ENCODE peak calls at places on chromosomes 7 and 10, in ten cellular contexts. One of them, this sample, is unnamed.

GRCh38 chr7:132199626-132200025 is 376.6 kb downstream of the PLXNA4 start:
- DNase-seq in colonic mucosa: no peak
- DNase-seq in activated CD4-positive, CD25-positive, alpha-beta regulatory T cell: no peak
- DNase-seq in sigmoid colon: no peak
- DNase-seq in choroid plexus epithelial cell: no peak
- DNase-seq in stimulated activated naive B cell treated with anti-CD40 and anti-IgM and Interleukin-4, amounts not matched to agents 10 μg/mL and 1 μg/mL and 100 μg/mL, for 72 hours: no peak
- DNase-seq in retina: no peak
- DNase-seq in GM23248: no peak
- DNase-seq in stimulated activated CD4-positive, alpha-beta T cell treated with anti-CD3 and anti-CD28 coated beads, Interleukin-4, amount 100 ng/mL, for 1 hour: no peak
- DNase-seq in left cardiac atrium: no peak
- DNase-seq in this sample: no peak

GRCh38 chr10:80964179-80964578 is 426.5 kb downstream of the SH2D4B start:
- DNase-seq in colonic mucosa: no peak
- DNase-seq in activated CD4-positive, CD25-positive, alpha-beta regulatory T cell: no peak
- DNase-seq in sigmoid colon: no peak
- DNase-seq in choroid plexus epithelial cell: no peak
- DNase-seq in stimulated activated naive B cell treated with anti-CD40 and anti-IgM and Interleukin-4, amounts not matched to agents 10 μg/mL and 1 μg/mL and 100 μg/mL, for 72 hours: no peak
- DNase-seq in retina: no peak
- DNase-seq in GM23248: no peak
- DNase-seq in stimulated activated CD4-positive, alpha-beta T cell treated with anti-CD3 and anti-CD28 coated beads, Interleukin-4, amount 100 ng/mL, for 1 hour: no peak
- DNase-seq in left cardiac atrium: no peak
- DNase-seq in this sample: no peak

GRCh38 chr10:131574707-131575430 is 263.3 kb upstream of the TCERG1L start:
- DNase-seq in colonic mucosa: peak; percentile 6
- DNase-seq in activated CD4-positive, CD25-positive, alpha-beta regulatory T cell: no peak
- DNase-seq in sigmoid colon: no peak
- DNase-seq in choroid plexus epithelial cell: no peak
- DNase-seq in stimulated activated naive B cell treated with anti-CD40 and anti-IgM and Interleukin-4, amounts not matched to agents 10 μg/mL and 1 μg/mL and 100 μg/mL, for 72 hours: no peak
- DNase-seq in retina: no peak
- DNase-seq in GM23248: no peak
- DNase-seq in stimulated activated CD4-positive, alpha-beta T cell treated with anti-CD3 and anti-CD28 coated beads, Interleukin-4, amount 100 ng/mL, for 1 hour: no peak
- DNase-seq in left cardiac atrium: no peak
- DNase-seq in this sample: no peak

GRCh38 chr7:84614821-84615506 is 420.4 kb upstream of the SEMA3A start:
- DNase-seq in colonic mucosa: no peak
- DNase-seq in activated CD4-positive, CD25-positive, alpha-beta regulatory T cell: no peak
- DNase-seq in sigmoid colon: no peak
- DNase-seq in choroid plexus epithelial cell: peak; percentile 53
- DNase-seq in stimulated activated naive B cell treated with anti-CD40 and anti-IgM and Interleukin-4, amounts not matched to agents 10 μg/mL and 1 μg/mL and 100 μg/mL, for 72 hours: no peak
- DNase-seq in retina: no peak
- DNase-seq in GM23248: peak; percentile 10
- DNase-seq in stimulated activated CD4-positive, alpha-beta T cell treated with anti-CD3 and anti-CD28 coated beads, Interleukin-4, amount 100 ng/mL, for 1 hour: no peak
- DNase-seq in left cardiac atrium: no peak
- DNase-seq in this sample: no peak

GRCh38 chr7:122055072-122055471 is 89.0 kb downstream of the AASS start:
- DNase-seq in colonic mucosa: no peak
- DNase-seq in activated CD4-positive, CD25-positive, alpha-beta regulatory T cell: no peak
- DNase-seq in sigmoid colon: no peak
- DNase-seq in choroid plexus epithelial cell: no peak
- DNase-seq in stimulated activated naive B cell treated with anti-CD40 and anti-IgM and Interleukin-4, amounts not matched to agents 10 μg/mL and 1 μg/mL and 100 μg/mL, for 72 hours: no peak
- DNase-seq in retina: no peak
- DNase-seq in GM23248: no peak
- DNase-seq in stimulated activated CD4-positive, alpha-beta T cell treated with anti-CD3 and anti-CD28 coated beads, Interleukin-4, amount 100 ng/mL, for 1 hour: no peak
- DNase-seq in left cardiac atrium: no peak
- DNase-seq in this sample: no peak

GRCh38 chr7:143240323-143241168 is 18.7 kb downstream of the TAS2R40 start:
- DNase-seq in colonic mucosa: peak; percentile 78
- DNase-seq in activated CD4-positive, CD25-positive, alpha-beta regulatory T cell: peak; percentile 13
- DNase-seq in sigmoid colon: peak; percentile 77
- DNase-seq in choroid plexus epithelial cell: peak; percentile 95
- DNase-seq in stimulated activated naive B cell treated with anti-CD40 and anti-IgM and Interleukin-4, amounts not matched to agents 10 μg/mL and 1 μg/mL and 100 μg/mL, for 72 hours: peak; percentile 39
- DNase-seq in retina: peak; percentile 69
- DNase-seq in GM23248: peak; percentile 86
- DNase-seq in stimulated activated CD4-positive, alpha-beta T cell treated with anti-CD3 and anti-CD28 coated beads, Interleukin-4, amount 100 ng/mL, for 1 hour: peak; percentile 61
- DNase-seq in left cardiac atrium: peak; percentile 65
- DNase-seq in this sample: peak; percentile 63

GRCh38 chr7:25894002-25894901 is 257.7 kb upstream of the NFE2L3 start:
- DNase-seq in colonic mucosa: peak; percentile 58
- DNase-seq in activated CD4-positive, CD25-positive, alpha-beta regulatory T cell: no peak
- DNase-seq in sigmoid colon: no peak
- DNase-seq in choroid plexus epithelial cell: peak; percentile 5
- DNase-seq in stimulated activated naive B cell treated with anti-CD40 and anti-IgM and Interleukin-4, amounts not matched to agents 10 μg/mL and 1 μg/mL and 100 μg/mL, for 72 hours: no peak
- DNase-seq in retina: no peak
- DNase-seq in GM23248: peak; percentile 11
- DNase-seq in stimulated activated CD4-positive, alpha-beta T cell treated with anti-CD3 and anti-CD28 coated beads, Interleukin-4, amount 100 ng/mL, for 1 hour: peak; percentile 13
- DNase-seq in left cardiac atrium: no peak
- DNase-seq in this sample: no peak

GRCh38 chr7:66167773-66168367 is 37.3 kb upstream of the TPST1 start:
- DNase-seq in colonic mucosa: no peak
- DNase-seq in activated CD4-positive, CD25-positive, alpha-beta regulatory T cell: no peak
- DNase-seq in sigmoid colon: no peak
- DNase-seq in choroid plexus epithelial cell: peak; percentile 84
- DNase-seq in stimulated activated naive B cell treated with anti-CD40 and anti-IgM and Interleukin-4, amounts not matched to agents 10 μg/mL and 1 μg/mL and 100 μg/mL, for 72 hours: no peak
- DNase-seq in retina: no peak
- DNase-seq in GM23248: peak; percentile 82
- DNase-seq in stimulated activated CD4-positive, alpha-beta T cell treated with anti-CD3 and anti-CD28 coated beads, Interleukin-4, amount 100 ng/mL, for 1 hour: no peak
- DNase-seq in left cardiac atrium: no peak
- DNase-seq in this sample: no peak

GRCh38 chr10:47354162-47354561 is 6.0 kb downstream of the RBP3 start:
- DNase-seq in colonic mucosa: no peak
- DNase-seq in activated CD4-positive, CD25-positive, alpha-beta regulatory T cell: no peak
- DNase-seq in sigmoid colon: no peak
- DNase-seq in choroid plexus epithelial cell: peak; percentile 62
- DNase-seq in stimulated activated naive B cell treated with anti-CD40 and anti-IgM and Interleukin-4, amounts not matched to agents 10 μg/mL and 1 μg/mL and 100 μg/mL, for 72 hours: no peak
- DNase-seq in retina: no peak
- DNase-seq in GM23248: peak; percentile 15
- DNase-seq in stimulated activated CD4-positive, alpha-beta T cell treated with anti-CD3 and anti-CD28 coated beads, Interleukin-4, amount 100 ng/mL, for 1 hour: no peak
- DNase-seq in left cardiac atrium: no peak
- DNase-seq in this sample: no peak

GRCh38 chr10:36450385-36450784 is 675.0 kb upstream of the ANKRD30A start:
- DNase-seq in colonic mucosa: no peak
- DNase-seq in activated CD4-positive, CD25-positive, alpha-beta regulatory T cell: no peak
- DNase-seq in sigmoid colon: peak; percentile 65
- DNase-seq in choroid plexus epithelial cell: peak; percentile 71
- DNase-seq in stimulated activated naive B cell treated with anti-CD40 and anti-IgM and Interleukin-4, amounts not matched to agents 10 μg/mL and 1 μg/mL and 100 μg/mL, for 72 hours: no peak
- DNase-seq in retina: no peak
- DNase-seq in GM23248: peak; percentile 75
- DNase-seq in stimulated activated CD4-positive, alpha-beta T cell treated with anti-CD3 and anti-CD28 coated beads, Interleukin-4, amount 100 ng/mL, for 1 hour: no peak
- DNase-seq in left cardiac atrium: peak; percentile 45
- DNase-seq in this sample: no peak

GRCh38 chr7:904847-905246 is 28.5 kb downstream of the GET4 start:
- DNase-seq in colonic mucosa: no peak
- DNase-seq in activated CD4-positive, CD25-positive, alpha-beta regulatory T cell: no peak
- DNase-seq in sigmoid colon: no peak
- DNase-seq in choroid plexus epithelial cell: peak; percentile 26
- DNase-seq in stimulated activated naive B cell treated with anti-CD40 and anti-IgM and Interleukin-4, amounts not matched to agents 10 μg/mL and 1 μg/mL and 100 μg/mL, for 72 hours: no peak
- DNase-seq in retina: no peak
- DNase-seq in GM23248: peak; percentile 64
- DNase-seq in stimulated activated CD4-positive, alpha-beta T cell treated with anti-CD3 and anti-CD28 coated beads, Interleukin-4, amount 100 ng/mL, for 1 hour: no peak
- DNase-seq in left cardiac atrium: peak; percentile 67
- DNase-seq in this sample: no peak

GRCh38 chr7:73742753-73743641 is 4.4 kb upstream of the ABHD11 start:
- DNase-seq in colonic mucosa: peak; percentile 99
- DNase-seq in activated CD4-positive, CD25-positive, alpha-beta regulatory T cell: no peak
- DNase-seq in sigmoid colon: peak; percentile 69
- DNase-seq in choroid plexus epithelial cell: peak; percentile 36
- DNase-seq in stimulated activated naive B cell treated with anti-CD40 and anti-IgM and Interleukin-4, amounts not matched to agents 10 μg/mL and 1 μg/mL and 100 μg/mL, for 72 hours: no peak
- DNase-seq in retina: peak; percentile 91
- DNase-seq in GM23248: no peak
- DNase-seq in stimulated activated CD4-positive, alpha-beta T cell treated with anti-CD3 and anti-CD28 coated beads, Interleukin-4, amount 100 ng/mL, for 1 hour: no peak
- DNase-seq in left cardiac atrium: peak; percentile 48
- DNase-seq in this sample: peak; percentile 87

GRCh38 chr7:82234457-82235049 is 209.0 kb downstream of the CACNA2D1 start:
- DNase-seq in colonic mucosa: no peak
- DNase-seq in activated CD4-positive, CD25-positive, alpha-beta regulatory T cell: no peak
- DNase-seq in sigmoid colon: no peak
- DNase-seq in choroid plexus epithelial cell: peak; percentile 69
- DNase-seq in stimulated activated naive B cell treated with anti-CD40 and anti-IgM and Interleukin-4, amounts not matched to agents 10 μg/mL and 1 μg/mL and 100 μg/mL, for 72 hours: no peak
- DNase-seq in retina: peak; percentile 36
- DNase-seq in GM23248: peak; percentile 72
- DNase-seq in stimulated activated CD4-positive, alpha-beta T cell treated with anti-CD3 and anti-CD28 coated beads, Interleukin-4, amount 100 ng/mL, for 1 hour: no peak
- DNase-seq in left cardiac atrium: no peak
- DNase-seq in this sample: peak; percentile 23

GRCh38 chr10:69225681-69226080 is 5.5 kb downstream of the HKDC1 start:
- DNase-seq in colonic mucosa: no peak
- DNase-seq in activated CD4-positive, CD25-positive, alpha-beta regulatory T cell: no peak
- DNase-seq in sigmoid colon: no peak
- DNase-seq in choroid plexus epithelial cell: no peak
- DNase-seq in stimulated activated naive B cell treated with anti-CD40 and anti-IgM and Interleukin-4, amounts not matched to agents 10 μg/mL and 1 μg/mL and 100 μg/mL, for 72 hours: no peak
- DNase-seq in retina: peak; percentile 42
- DNase-seq in GM23248: no peak
- DNase-seq in stimulated activated CD4-positive, alpha-beta T cell treated with anti-CD3 and anti-CD28 coated beads, Interleukin-4, amount 100 ng/mL, for 1 hour: no peak
- DNase-seq in left cardiac atrium: no peak
- DNase-seq in this sample: no peak

GRCh38 chr10:31591569-31591968 is 272.6 kb downstream of the ZEB1 start:
- DNase-seq in colonic mucosa: no peak
- DNase-seq in activated CD4-positive, CD25-positive, alpha-beta regulatory T cell: no peak
- DNase-seq in sigmoid colon: no peak
- DNase-seq in choroid plexus epithelial cell: no peak
- DNase-seq in stimulated activated naive B cell treated with anti-CD40 and anti-IgM and Interleukin-4, amounts not matched to agents 10 μg/mL and 1 μg/mL and 100 μg/mL, for 72 hours: no peak
- DNase-seq in retina: no peak
- DNase-seq in GM23248: no peak
- DNase-seq in stimulated activated CD4-positive, alpha-beta T cell treated with anti-CD3 and anti-CD28 coated beads, Interleukin-4, amount 100 ng/mL, for 1 hour: no peak
- DNase-seq in left cardiac atrium: no peak
- DNase-seq in this sample: no peak

GRCh38 chr10:95788830-95789229 is 32.9 kb downstream of the ENTPD1 start:
- DNase-seq in colonic mucosa: no peak
- DNase-seq in activated CD4-positive, CD25-positive, alpha-beta regulatory T cell: no peak
- DNase-seq in sigmoid colon: no peak
- DNase-seq in choroid plexus epithelial cell: peak; percentile 91
- DNase-seq in stimulated activated naive B cell treated with anti-CD40 and anti-IgM and Interleukin-4, amounts not matched to agents 10 μg/mL and 1 μg/mL and 100 μg/mL, for 72 hours: no peak
- DNase-seq in retina: no peak
- DNase-seq in GM23248: peak; percentile 65
- DNase-seq in stimulated activated CD4-positive, alpha-beta T cell treated with anti-CD3 and anti-CD28 coated beads, Interleukin-4, amount 100 ng/mL, for 1 hour: no peak
- DNase-seq in left cardiac atrium: no peak
- DNase-seq in this sample: no peak

GRCh38 chr10:125023269-125023668 is 81.3 kb downstream of the ZRANB1 start:
- DNase-seq in colonic mucosa: no peak
- DNase-seq in activated CD4-positive, CD25-positive, alpha-beta regulatory T cell: no peak
- DNase-seq in sigmoid colon: peak; percentile 64
- DNase-seq in choroid plexus epithelial cell: no peak
- DNase-seq in stimulated activated naive B cell treated with anti-CD40 and anti-IgM and Interleukin-4, amounts not matched to agents 10 μg/mL and 1 μg/mL and 100 μg/mL, for 72 hours: no peak
- DNase-seq in retina: peak; percentile 67
- DNase-seq in GM23248: no peak
- DNase-seq in stimulated activated CD4-positive, alpha-beta T cell treated with anti-CD3 and anti-CD28 coated beads, Interleukin-4, amount 100 ng/mL, for 1 hour: no peak
- DNase-seq in left cardiac atrium: no peak
- DNase-seq in this sample: no peak

GRCh38 chr10:28986117-28986792 is 302.6 kb upstream of the LYZL1 start:
- DNase-seq in colonic mucosa: no peak
- DNase-seq in activated CD4-positive, CD25-positive, alpha-beta regulatory T cell: no peak
- DNase-seq in sigmoid colon: no peak
- DNase-seq in choroid plexus epithelial cell: no peak
- DNase-seq in stimulated activated naive B cell treated with anti-CD40 and anti-IgM and Interleukin-4, amounts not matched to agents 10 μg/mL and 1 μg/mL and 100 μg/mL, for 72 hours: no peak
- DNase-seq in retina: peak; percentile 12
- DNase-seq in GM23248: peak; percentile 45
- DNase-seq in stimulated activated CD4-positive, alpha-beta T cell treated with anti-CD3 and anti-CD28 coated beads, Interleukin-4, amount 100 ng/mL, for 1 hour: no peak
- DNase-seq in left cardiac atrium: no peak
- DNase-seq in this sample: no peak

GRCh38 chr7:27101906-27102577 is 441 bp downstream of the HOXA2 start:
- DNase-seq in colonic mucosa: peak; percentile 43
- DNase-seq in activated CD4-positive, CD25-positive, alpha-beta regulatory T cell: no peak
- DNase-seq in sigmoid colon: peak; percentile 74
- DNase-seq in choroid plexus epithelial cell: no peak
- DNase-seq in stimulated activated naive B cell treated with anti-CD40 and anti-IgM and Interleukin-4, amounts not matched to agents 10 μg/mL and 1 μg/mL and 100 μg/mL, for 72 hours: no peak
- DNase-seq in retina: peak; percentile 75
- DNase-seq in GM23248: no peak
- DNase-seq in stimulated activated CD4-positive, alpha-beta T cell treated with anti-CD3 and anti-CD28 coated beads, Interleukin-4, amount 100 ng/mL, for 1 hour: no peak
- DNase-seq in left cardiac atrium: no peak
- DNase-seq in this sample: no peak

GRCh38 chr10:21732067-21732772 is 198.2 kb downstream of the MLLT10 start:
- DNase-seq in colonic mucosa: no peak
- DNase-seq in activated CD4-positive, CD25-positive, alpha-beta regulatory T cell: no peak
- DNase-seq in sigmoid colon: peak; percentile 86
- DNase-seq in choroid plexus epithelial cell: peak; percentile 93
- DNase-seq in stimulated activated naive B cell treated with anti-CD40 and anti-IgM and Interleukin-4, amounts not matched to agents 10 μg/mL and 1 μg/mL and 100 μg/mL, for 72 hours: peak; percentile 25
- DNase-seq in retina: peak; percentile 85
- DNase-seq in GM23248: peak; percentile 81
- DNase-seq in stimulated activated CD4-positive, alpha-beta T cell treated with anti-CD3 and anti-CD28 coated beads, Interleukin-4, amount 100 ng/mL, for 1 hour: peak; percentile 22
- DNase-seq in left cardiac atrium: peak; percentile 74
- DNase-seq in this sample: peak; percentile 75

GRCh38 chr10:102919237-102919959 is 1.3 kb downstream of the CNNM2 start:
- DNase-seq in colonic mucosa: peak; percentile 42
- DNase-seq in activated CD4-positive, CD25-positive, alpha-beta regulatory T cell: no peak
- DNase-seq in sigmoid colon: peak; percentile 66
- DNase-seq in choroid plexus epithelial cell: peak; percentile 16
- DNase-seq in stimulated activated naive B cell treated with anti-CD40 and anti-IgM and Interleukin-4, amounts not matched to agents 10 μg/mL and 1 μg/mL and 100 μg/mL, for 72 hours: no peak
- DNase-seq in retina: peak; percentile 75
- DNase-seq in GM23248: peak; percentile 50
- DNase-seq in stimulated activated CD4-positive, alpha-beta T cell treated with anti-CD3 and anti-CD28 coated beads, Interleukin-4, amount 100 ng/mL, for 1 hour: peak; percentile 9
- DNase-seq in left cardiac atrium: no peak
- DNase-seq in this sample: peak; percentile 21

GRCh38 chr10:32489935-32490334 is 44.0 kb downstream of the CCDC7 start:
- DNase-seq in colonic mucosa: no peak
- DNase-seq in activated CD4-positive, CD25-positive, alpha-beta regulatory T cell: no peak
- DNase-seq in sigmoid colon: no peak
- DNase-seq in choroid plexus epithelial cell: peak; percentile 46
- DNase-seq in stimulated activated naive B cell treated with anti-CD40 and anti-IgM and Interleukin-4, amounts not matched to agents 10 μg/mL and 1 μg/mL and 100 μg/mL, for 72 hours: no peak
- DNase-seq in retina: no peak
- DNase-seq in GM23248: no peak
- DNase-seq in stimulated activated CD4-positive, alpha-beta T cell treated with anti-CD3 and anti-CD28 coated beads, Interleukin-4, amount 100 ng/mL, for 1 hour: no peak
- DNase-seq in left cardiac atrium: no peak
- DNase-seq in this sample: no peak

GRCh38 chr10:90872648-90873020 is 860 bp downstream of the RPP30 start:
- DNase-seq in colonic mucosa: no peak
- DNase-seq in activated CD4-positive, CD25-positive, alpha-beta regulatory T cell: no peak
- DNase-seq in sigmoid colon: no peak
- DNase-seq in choroid plexus epithelial cell: no peak
- DNase-seq in stimulated activated naive B cell treated with anti-CD40 and anti-IgM and Interleukin-4, amounts not matched to agents 10 μg/mL and 1 μg/mL and 100 μg/mL, for 72 hours: no peak
- DNase-seq in retina: no peak
- DNase-seq in GM23248: peak; percentile 41
- DNase-seq in stimulated activated CD4-positive, alpha-beta T cell treated with anti-CD3 and anti-CD28 coated beads, Interleukin-4, amount 100 ng/mL, for 1 hour: no peak
- DNase-seq in left cardiac atrium: no peak
- DNase-seq in this sample: no peak

GRCh38 chr10:119546009-119546408 is 3.5 kb upstream of the RGS10 start:
- DNase-seq in colonic mucosa: no peak
- DNase-seq in activated CD4-positive, CD25-positive, alpha-beta regulatory T cell: no peak
- DNase-seq in sigmoid colon: no peak
- DNase-seq in choroid plexus epithelial cell: no peak
- DNase-seq in stimulated activated naive B cell treated with anti-CD40 and anti-IgM and Interleukin-4, amounts not matched to agents 10 μg/mL and 1 μg/mL and 100 μg/mL, for 72 hours: no peak
- DNase-seq in retina: no peak
- DNase-seq in GM23248: peak; percentile 21
- DNase-seq in stimulated activated CD4-positive, alpha-beta T cell treated with anti-CD3 and anti-CD28 coated beads, Interleukin-4, amount 100 ng/mL, for 1 hour: no peak
- DNase-seq in left cardiac atrium: no peak
- DNase-seq in this sample: no peak

GRCh38 chr10:24518411-24518810 is 205.3 kb downstream of the ARHGAP21 start:
- DNase-seq in colonic mucosa: no peak
- DNase-seq in activated CD4-positive, CD25-positive, alpha-beta regulatory T cell: no peak
- DNase-seq in sigmoid colon: no peak
- DNase-seq in choroid plexus epithelial cell: peak; percentile 7
- DNase-seq in stimulated activated naive B cell treated with anti-CD40 and anti-IgM and Interleukin-4, amounts not matched to agents 10 μg/mL and 1 μg/mL and 100 μg/mL, for 72 hours: no peak
- DNase-seq in retina: no peak
- DNase-seq in GM23248: peak; percentile 26
- DNase-seq in stimulated activated CD4-positive, alpha-beta T cell treated with anti-CD3 and anti-CD28 coated beads, Interleukin-4, amount 100 ng/mL, for 1 hour: no peak
- DNase-seq in left cardiac atrium: no peak
- DNase-seq in this sample: no peak

GRCh38 chr10:79184141-79184625 is 115.4 kb downstream of the ZMIZ1 start:
- DNase-seq in colonic mucosa: peak; percentile 59
- DNase-seq in activated CD4-positive, CD25-positive, alpha-beta regulatory T cell: no peak
- DNase-seq in sigmoid colon: no peak
- DNase-seq in choroid plexus epithelial cell: peak; percentile 68
- DNase-seq in stimulated activated naive B cell treated with anti-CD40 and anti-IgM and Interleukin-4, amounts not matched to agents 10 μg/mL and 1 μg/mL and 100 μg/mL, for 72 hours: no peak
- DNase-seq in retina: no peak
- DNase-seq in GM23248: peak; percentile 94
- DNase-seq in stimulated activated CD4-positive, alpha-beta T cell treated with anti-CD3 and anti-CD28 coated beads, Interleukin-4, amount 100 ng/mL, for 1 hour: no peak
- DNase-seq in left cardiac atrium: no peak
- DNase-seq in this sample: no peak

GRCh38 chr10:14952851-14953451 is 945 bp downstream of the DCLRE1C start:
- DNase-seq in colonic mucosa: no peak
- DNase-seq in activated CD4-positive, CD25-positive, alpha-beta regulatory T cell: no peak
- DNase-seq in sigmoid colon: no peak
- DNase-seq in choroid plexus epithelial cell: peak; percentile 25
- DNase-seq in stimulated activated naive B cell treated with anti-CD40 and anti-IgM and Interleukin-4, amounts not matched to agents 10 μg/mL and 1 μg/mL and 100 μg/mL, for 72 hours: no peak
- DNase-seq in retina: peak; percentile 11
- DNase-seq in GM23248: peak; percentile 41
- DNase-seq in stimulated activated CD4-positive, alpha-beta T cell treated with anti-CD3 and anti-CD28 coated beads, Interleukin-4, amount 100 ng/mL, for 1 hour: no peak
- DNase-seq in left cardiac atrium: no peak
- DNase-seq in this sample: peak; percentile 30

GRCh38 chr10:122181055-122181732 is 89.9 kb upstream of the BTBD16 start:
- DNase-seq in colonic mucosa: no peak
- DNase-seq in activated CD4-positive, CD25-positive, alpha-beta regulatory T cell: no peak
- DNase-seq in sigmoid colon: no peak
- DNase-seq in choroid plexus epithelial cell: peak; percentile 55
- DNase-seq in stimulated activated naive B cell treated with anti-CD40 and anti-IgM and Interleukin-4, amounts not matched to agents 10 μg/mL and 1 μg/mL and 100 μg/mL, for 72 hours: no peak
- DNase-seq in retina: no peak
- DNase-seq in GM23248: peak; percentile 77
- DNase-seq in stimulated activated CD4-positive, alpha-beta T cell treated with anti-CD3 and anti-CD28 coated beads, Interleukin-4, amount 100 ng/mL, for 1 hour: no peak
- DNase-seq in left cardiac atrium: no peak
- DNase-seq in this sample: no peak

This sample was measured in neuronal stem cell.